ENCODE peak calls at places on chromosomes 13 and 19, in nine cellular contexts. One of them, this sample, is unnamed.

GRCh38 chr13:112900691-112901091 is 68.3 kb upstream of the MCF2L start:
- DNase-seq in glutamatergic neuron: no peak
- DNase-seq in type B pancreatic cell: no peak
- DNase-seq in adrenal gland: no peak
- DNase-seq in stomach: no peak
- DNase-seq in heart left ventricle: no peak
- DNase-seq in D721Med: no peak
- DNase-seq in fibroblast of lung: no peak
- DNase-seq in mucosa of descending colon: no peak
- DNase-seq in this sample: no peak

GRCh38 chr19:49435670-49436069 is 5.7 kb downstream of the SLC17A7 start:
- DNase-seq in mucosa of descending colon: no peak
- DNase-seq in fibroblast of lung: no peak
- DNase-seq in heart left ventricle: no peak
- DNase-seq in glutamatergic neuron: no peak
- DNase-seq in type B pancreatic cell: no peak
- DNase-seq in D721Med: no peak
- DNase-seq in adrenal gland: no peak
- DNase-seq in stomach: no peak
- DNase-seq in this sample: no peak

GRCh38 chr19:55820037-55820436 is 11.8 kb downstream of the NLRP11 start:
- DNase-seq in glutamatergic neuron: no peak
- DNase-seq in type B pancreatic cell: no peak
- DNase-seq in adrenal gland: no peak
- DNase-seq in D721Med: no peak
- DNase-seq in fibroblast of lung: no peak
- DNase-seq in stomach: no peak
- DNase-seq in heart left ventricle: no peak
- DNase-seq in mucosa of descending colon: peak; percentile 11
- DNase-seq in this sample: no peak

GRCh38 chr19:10503002-10503789 is at the start of gene KEAP1:
- DNase-seq in mucosa of descending colon: peak; percentile 62
- DNase-seq in glutamatergic neuron: peak; percentile 63
- DNase-seq in type B pancreatic cell: peak; percentile 76
- DNase-seq in heart left ventricle: no peak
- DNase-seq in adrenal gland: peak; percentile 51
- DNase-seq in D721Med: no peak
- DNase-seq in stomach: peak; percentile 38
- DNase-seq in fibroblast of lung: peak; percentile 36
- DNase-seq in this sample: no peak

GRCh38 chr19:19276851-19277250 is 3.8 kb upstream of the TM6SF2 start:
- DNase-seq in heart left ventricle: no peak
- DNase-seq in D721Med: peak; percentile 9
- DNase-seq in adrenal gland: no peak
- DNase-seq in fibroblast of lung: no peak
- DNase-seq in type B pancreatic cell: no peak
- DNase-seq in glutamatergic neuron: no peak
- DNase-seq in stomach: no peak
- DNase-seq in mucosa of descending colon: no peak
- DNase-seq in this sample: peak; percentile 90

GRCh38 chr19:17073869-17074627 is 1.2 kb downstream of the HAUS8 start:
- DNase-seq in fibroblast of lung: no peak
- DNase-seq in mucosa of descending colon: peak; percentile 40
- DNase-seq in type B pancreatic cell: no peak
- DNase-seq in stomach: no peak
- DNase-seq in heart left ventricle: no peak
- DNase-seq in adrenal gland: no peak
- DNase-seq in glutamatergic neuron: no peak
- DNase-seq in D721Med: no peak
- DNase-seq in this sample: no peak

GRCh38 chr19:9061879-9062278 is 25.0 kb upstream of the OR1M1 start:
- DNase-seq in glutamatergic neuron: no peak
- DNase-seq in D721Med: no peak
- DNase-seq in adrenal gland: no peak
- DNase-seq in fibroblast of lung: no peak
- DNase-seq in stomach: no peak
- DNase-seq in mucosa of descending colon: no peak
- DNase-seq in heart left ventricle: no peak
- DNase-seq in type B pancreatic cell: no peak
- DNase-seq in this sample: no peak

GRCh38 chr19:29831686-29832085 is 19.9 kb downstream of the CCNE1 start:
- DNase-seq in type B pancreatic cell: no peak
- DNase-seq in D721Med: no peak
- DNase-seq in stomach: no peak
- DNase-seq in fibroblast of lung: no peak
- DNase-seq in mucosa of descending colon: no peak
- DNase-seq in adrenal gland: no peak
- DNase-seq in glutamatergic neuron: no peak
- DNase-seq in heart left ventricle: no peak
- DNase-seq in this sample: peak; percentile 49

GRCh38 chr13:110923777-110924638 is 9.1 kb upstream of the ANKRD10 start:
- DNase-seq in adrenal gland: no peak
- DNase-seq in type B pancreatic cell: no peak
- DNase-seq in glutamatergic neuron: no peak
- DNase-seq in D721Med: no peak
- DNase-seq in mucosa of descending colon: no peak
- DNase-seq in fibroblast of lung: no peak
- DNase-seq in stomach: no peak
- DNase-seq in heart left ventricle: no peak
- DNase-seq in this sample: no peak

GRCh38 chr13:109846185-109846584 is 59.8 kb upstream of the IRS2 start:
- DNase-seq in adrenal gland: no peak
- DNase-seq in heart left ventricle: no peak
- DNase-seq in glutamatergic neuron: no peak
- DNase-seq in mucosa of descending colon: no peak
- DNase-seq in stomach: no peak
- DNase-seq in type B pancreatic cell: no peak
- DNase-seq in fibroblast of lung: no peak
- DNase-seq in D721Med: no peak
- DNase-seq in this sample: no peak

GRCh38 chr13:46324976-46325375 is 62.1 kb downstream of the RUBCNL start:
- DNase-seq in glutamatergic neuron: no peak
- DNase-seq in fibroblast of lung: no peak
- DNase-seq in D721Med: no peak
- DNase-seq in type B pancreatic cell: no peak
- DNase-seq in adrenal gland: no peak
- DNase-seq in mucosa of descending colon: no peak
- DNase-seq in stomach: no peak
- DNase-seq in heart left ventricle: no peak
- DNase-seq in this sample: no peak

GRCh38 chr13:80314711-80315505 is 26.0 kb downstream of the SPRY2 start:
- DNase-seq in mucosa of descending colon: no peak
- DNase-seq in heart left ventricle: no peak
- DNase-seq in stomach: no peak
- DNase-seq in type B pancreatic cell: no peak
- DNase-seq in D721Med: no peak
- DNase-seq in adrenal gland: no peak
- DNase-seq in fibroblast of lung: no peak
- DNase-seq in glutamatergic neuron: no peak
- DNase-seq in this sample: no peak

GRCh38 chr13:97975851-97976550 is 22.5 kb downstream of the IPO5 start:
- DNase-seq in adrenal gland: peak; percentile 86
- DNase-seq in D721Med: peak; percentile 79
- DNase-seq in fibroblast of lung: peak; percentile 83
- DNase-seq in heart left ventricle: peak; percentile 92
- DNase-seq in type B pancreatic cell: no peak
- DNase-seq in mucosa of descending colon: peak; percentile 92
- DNase-seq in glutamatergic neuron: peak; percentile 96
- DNase-seq in stomach: peak; percentile 94
- DNase-seq in this sample: peak; percentile 95

DNA sequence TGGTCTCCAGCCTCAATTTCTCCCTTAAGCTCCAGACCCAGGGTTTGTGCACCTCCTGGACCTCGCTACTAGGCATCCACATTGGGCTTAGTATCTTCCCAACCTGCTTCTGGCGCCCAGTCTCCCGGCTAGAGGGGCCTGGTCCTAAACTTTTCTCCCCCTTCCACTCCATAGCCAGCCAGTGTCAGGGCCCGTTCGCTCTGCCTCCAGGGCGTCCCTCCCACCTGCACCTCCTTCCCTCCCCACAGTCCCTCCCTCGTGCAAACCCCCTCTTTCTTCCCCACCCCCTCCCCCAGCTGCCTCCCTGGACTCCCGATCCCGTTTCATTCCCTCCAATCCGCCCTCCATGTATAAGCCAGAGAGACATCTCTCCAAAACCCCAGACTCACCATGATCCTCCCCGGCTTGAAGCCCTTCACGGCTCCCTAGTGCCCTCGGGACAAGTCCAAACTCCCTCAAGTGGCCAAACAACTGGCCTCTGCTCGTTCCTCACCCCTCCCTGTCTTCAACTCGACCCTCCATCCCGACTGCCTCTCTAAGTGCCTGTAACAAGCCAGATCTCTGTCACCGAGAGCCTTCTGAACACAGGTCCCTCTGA is 1.0 kb upstream of the SAMD4B start:
- DNase-seq in adrenal gland: peak; percentile 45
- DNase-seq in heart left ventricle: peak; percentile 43
- DNase-seq in stomach: peak; percentile 29
- DNase-seq in mucosa of descending colon: peak; percentile 47
- DNase-seq in D721Med: no peak
- DNase-seq in fibroblast of lung: no peak
- DNase-seq in type B pancreatic cell: no peak
- DNase-seq in glutamatergic neuron: peak; percentile 27
- DNase-seq in this sample: no peak
- TF ChIP-seq CTCF in adrenal gland: no peak
- TF ChIP-seq CTCF in heart left ventricle: no peak
- TF ChIP-seq CTCF in stomach: no peak
- TF ChIP-seq CTCF in mucosa of descending colon: no peak
- TF ChIP-seq CTCF in D721Med: no peak
- TF ChIP-seq CTCF in fibroblast of lung: peak; percentile 26
- TF ChIP-seq CTCF in type B pancreatic cell: no peak
- TF ChIP-seq CTCF in glutamatergic neuron: no peak
- TF ChIP-seq CTCF in this sample: no peak

GRCh38 chr19:35144259-35144599 is 1.2 kb downstream of the FXYD7 start:
- DNase-seq in adrenal gland: no peak
- DNase-seq in mucosa of descending colon: no peak
- DNase-seq in type B pancreatic cell: no peak
- DNase-seq in glutamatergic neuron: no peak
- DNase-seq in D721Med: no peak
- DNase-seq in heart left ventricle: no peak
- DNase-seq in stomach: no peak
- DNase-seq in fibroblast of lung: no peak
- DNase-seq in this sample: no peak

GRCh38 chr19:35142531-35143230 is 374 bp upstream of the FXYD7 start:
- DNase-seq in type B pancreatic cell: no peak
- DNase-seq in glutamatergic neuron: peak; percentile 84
- DNase-seq in stomach: peak; percentile 64
- DNase-seq in mucosa of descending colon: peak; percentile 65
- DNase-seq in D721Med: peak; percentile 69
- DNase-seq in heart left ventricle: no peak
- DNase-seq in fibroblast of lung: peak; percentile 29
- DNase-seq in adrenal gland: no peak
- DNase-seq in this sample: no peak

GRCh38 chr19:35141627-35142401 is 1.2 kb upstream of the FXYD7 start:
- DNase-seq in heart left ventricle: no peak
- DNase-seq in stomach: no peak
- DNase-seq in glutamatergic neuron: no peak
- DNase-seq in type B pancreatic cell: no peak
- DNase-seq in D721Med: no peak
- DNase-seq in adrenal gland: no peak
- DNase-seq in fibroblast of lung: no peak
- DNase-seq in mucosa of descending colon: peak; percentile 48
- DNase-seq in this sample: no peak

GRCh38 chr19:35143818-35144217 is 763 bp downstream of the FXYD7 start:
- DNase-seq in mucosa of descending colon: no peak
- DNase-seq in fibroblast of lung: no peak
- DNase-seq in heart left ventricle: no peak
- DNase-seq in stomach: no peak
- DNase-seq in glutamatergic neuron: no peak
- DNase-seq in type B pancreatic cell: no peak
- DNase-seq in D721Med: no peak
- DNase-seq in adrenal gland: no peak
- DNase-seq in this sample: no peak

DNA sequence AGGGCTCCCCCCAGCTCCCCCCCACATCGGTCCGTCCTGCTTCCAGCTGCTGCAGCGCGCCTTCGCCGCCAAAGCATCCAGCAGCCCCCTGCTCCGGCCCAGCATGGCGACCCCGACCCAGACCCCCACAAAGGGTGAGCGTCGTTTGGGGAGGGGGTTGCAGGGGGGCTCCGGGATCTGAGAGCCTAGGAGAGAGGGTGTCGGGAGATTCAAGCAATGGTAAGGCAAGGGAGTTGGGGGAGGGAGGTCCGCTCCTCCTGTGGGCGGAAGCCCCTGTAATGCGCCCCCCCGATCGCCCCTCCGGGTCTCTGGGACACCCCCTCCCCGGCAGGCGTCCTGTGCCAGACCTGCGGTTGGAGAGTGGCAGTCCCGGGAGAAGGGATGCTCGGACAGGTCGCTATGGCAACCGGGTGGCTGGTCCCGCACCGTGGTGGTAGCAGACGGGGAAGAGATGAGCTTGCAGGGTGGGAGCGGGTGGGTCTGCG is at the start of gene FXYD7:
- DNase-seq in heart left ventricle: no peak
- DNase-seq in adrenal gland: no peak
- DNase-seq in stomach: no peak
- DNase-seq in type B pancreatic cell: no peak
- DNase-seq in glutamatergic neuron: peak; percentile 82
- DNase-seq in D721Med: no peak
- DNase-seq in mucosa of descending colon: no peak
- DNase-seq in fibroblast of lung: no peak
- DNase-seq in this sample: no peak
- TF ChIP-seq CTCF in heart left ventricle: no peak
- TF ChIP-seq CTCF in adrenal gland: no peak
- TF ChIP-seq CTCF in stomach: no peak
- TF ChIP-seq CTCF in type B pancreatic cell: peak; percentile 62
- TF ChIP-seq CTCF in glutamatergic neuron: peak; percentile 70
- TF ChIP-seq CTCF in D721Med: no peak
- TF ChIP-seq CTCF in mucosa of descending colon: no peak
- TF ChIP-seq CTCF in fibroblast of lung: no peak
- TF ChIP-seq CTCF in this sample: peak; percentile 68

GRCh38 chr13:50644081-50644871 is 199.2 kb downstream of the DLEU7 start:
- DNase-seq in fibroblast of lung: no peak
- DNase-seq in type B pancreatic cell: no peak
- DNase-seq in D721Med: no peak
- DNase-seq in mucosa of descending colon: no peak
- DNase-seq in adrenal gland: no peak
- DNase-seq in heart left ventricle: no peak
- DNase-seq in glutamatergic neuron: no peak
- DNase-seq in stomach: no peak
- DNase-seq in this sample: no peak
- TF ChIP-seq CTCF in fibroblast of lung: no peak
- TF ChIP-seq CTCF in type B pancreatic cell: no peak
- TF ChIP-seq CTCF in D721Med: no peak
- TF ChIP-seq CTCF in mucosa of descending colon: no peak
- TF ChIP-seq CTCF in adrenal gland: no peak
- TF ChIP-seq CTCF in heart left ventricle: no peak
- TF ChIP-seq CTCF in glutamatergic neuron: no peak
- TF ChIP-seq CTCF in stomach: no peak
- TF ChIP-seq CTCF in this sample: no peak

GRCh38 chr13:92354583-92354982 is 872.0 kb upstream of the GPC6 start:
- DNase-seq in mucosa of descending colon: no peak
- DNase-seq in D721Med: no peak
- DNase-seq in heart left ventricle: no peak
- DNase-seq in fibroblast of lung: peak; percentile 9
- DNase-seq in type B pancreatic cell: no peak
- DNase-seq in glutamatergic neuron: no peak
- DNase-seq in stomach: no peak
- DNase-seq in adrenal gland: no peak
- DNase-seq in this sample: no peak

GRCh38 chr13:92355213-92355612 is 871.4 kb upstream of the GPC6 start:
- DNase-seq in adrenal gland: no peak
- DNase-seq in glutamatergic neuron: peak; percentile 23
- DNase-seq in D721Med: no peak
- DNase-seq in stomach: no peak
- DNase-seq in heart left ventricle: no peak
- DNase-seq in fibroblast of lung: peak; percentile 76
- DNase-seq in type B pancreatic cell: no peak
- DNase-seq in mucosa of descending colon: peak; percentile 66
- DNase-seq in this sample: no peak
- TF ChIP-seq CTCF in adrenal gland: no peak
- TF ChIP-seq CTCF in glutamatergic neuron: no peak
- TF ChIP-seq CTCF in D721Med: peak; percentile 47
- TF ChIP-seq CTCF in stomach: no peak
- TF ChIP-seq CTCF in heart left ventricle: peak; percentile 35
- TF ChIP-seq CTCF in fibroblast of lung: peak; percentile 87
- TF ChIP-seq CTCF in type B pancreatic cell: peak; percentile 47
- TF ChIP-seq CTCF in mucosa of descending colon: no peak
- TF ChIP-seq CTCF in this sample: peak; percentile 69